ENCODE peak calls at places on chromosomes 16 and 17, in eight cellular contexts. One of them, this sample, is unnamed.

GRCh38 chr17:40561871-40562611 is 3.2 kb downstream of the CCR7 start:
- DNase-seq in SK-N-SH: no peak
- DNase-seq in BE2C: no peak
- DNase-seq in keratinocyte: no peak
- DNase-seq in lung: no peak
- DNase-seq in vagina: no peak
- DNase-seq in endothelial cell of umbilical vein: no peak
- DNase-seq in prostate gland: no peak
- DNase-seq in this sample: no peak

GRCh38 chr16:58459344-58460218 is 40.4 kb upstream of the NDRG4 start:
- DNase-seq in lung: no peak
- DNase-seq in endothelial cell of umbilical vein: peak; percentile 87
- DNase-seq in SK-N-SH: no peak
- DNase-seq in prostate gland: no peak
- DNase-seq in vagina: no peak
- DNase-seq in BE2C: no peak
- DNase-seq in keratinocyte: peak; percentile 63
- DNase-seq in this sample: peak; percentile 85

GRCh38 chr17:75146597-75146996 is 7.7 kb downstream of the JPT1 start:
- DNase-seq in endothelial cell of umbilical vein: no peak
- DNase-seq in prostate gland: no peak
- DNase-seq in lung: no peak
- DNase-seq in keratinocyte: no peak
- DNase-seq in BE2C: no peak
- DNase-seq in SK-N-SH: no peak
- DNase-seq in vagina: no peak
- DNase-seq in this sample: no peak

GRCh38 chr16:70418274-70418992 is 20.5 kb downstream of the ST3GAL2 start:
- DNase-seq in lung: no peak
- DNase-seq in prostate gland: no peak
- DNase-seq in vagina: no peak
- DNase-seq in BE2C: no peak
- DNase-seq in endothelial cell of umbilical vein: no peak
- DNase-seq in SK-N-SH: no peak
- DNase-seq in keratinocyte: no peak
- DNase-seq in this sample: no peak

GRCh38 chr17:35291802-35292201 is 48.9 kb downstream of the SLFN5 start:
- DNase-seq in endothelial cell of umbilical vein: no peak
- DNase-seq in keratinocyte: no peak
- DNase-seq in vagina: no peak
- DNase-seq in lung: no peak
- DNase-seq in SK-N-SH: no peak
- DNase-seq in BE2C: no peak
- DNase-seq in prostate gland: no peak
- DNase-seq in this sample: no peak

GRCh38 chr16:88634994-88635670 is 3.2 kb upstream of the IL17C start:
- DNase-seq in endothelial cell of umbilical vein: no peak
- DNase-seq in prostate gland: no peak
- DNase-seq in keratinocyte: no peak
- DNase-seq in vagina: no peak
- DNase-seq in lung: no peak
- DNase-seq in BE2C: no peak
- DNase-seq in SK-N-SH: no peak
- DNase-seq in this sample: no peak

GRCh38 chr16:1619976-1620375 is 7.8 kb downstream of the CRAMP1 start:
- DNase-seq in BE2C: no peak
- DNase-seq in endothelial cell of umbilical vein: no peak
- DNase-seq in prostate gland: no peak
- DNase-seq in SK-N-SH: no peak
- DNase-seq in keratinocyte: no peak
- DNase-seq in lung: no peak
- DNase-seq in vagina: no peak
- DNase-seq in this sample: no peak

GRCh38 chr16:67357561-67357960 is 30.9 kb downstream of the LRRC36 start:
- DNase-seq in keratinocyte: no peak
- DNase-seq in lung: peak; percentile 30
- DNase-seq in vagina: no peak
- DNase-seq in BE2C: no peak
- DNase-seq in endothelial cell of umbilical vein: no peak
- DNase-seq in SK-N-SH: no peak
- DNase-seq in prostate gland: no peak
- DNase-seq in this sample: no peak

GRCh38 chr17:21285164-21286065 is 904 bp downstream of the MAP2K3 start:
- DNase-seq in lung: no peak
- DNase-seq in BE2C: no peak
- DNase-seq in vagina: peak; percentile 91
- DNase-seq in keratinocyte: no peak
- DNase-seq in SK-N-SH: peak; percentile 33
- DNase-seq in prostate gland: no peak
- DNase-seq in endothelial cell of umbilical vein: peak; percentile 54
- DNase-seq in this sample: no peak

GRCh38 chr16:49857423-49858181 is 1.7 kb upstream of the ZNF423 start:
- DNase-seq in vagina: no peak
- DNase-seq in lung: peak; percentile 41
- DNase-seq in keratinocyte: no peak
- DNase-seq in BE2C: peak; percentile 68
- DNase-seq in prostate gland: no peak
- DNase-seq in endothelial cell of umbilical vein: peak; percentile 40
- DNase-seq in SK-N-SH: peak; percentile 86
- DNase-seq in this sample: no peak

GRCh38 chr17:27264068-27264812 is 29.7 kb upstream of the WSB1 start:
- DNase-seq in prostate gland: no peak
- DNase-seq in SK-N-SH: no peak
- DNase-seq in BE2C: no peak
- DNase-seq in keratinocyte: no peak
- DNase-seq in vagina: no peak
- DNase-seq in endothelial cell of umbilical vein: no peak
- DNase-seq in lung: no peak
- DNase-seq in this sample: no peak

GRCh38 chr17:76398523-76399174 is 14.2 kb downstream of the SPHK1 start:
- DNase-seq in endothelial cell of umbilical vein: no peak
- DNase-seq in SK-N-SH: no peak
- DNase-seq in BE2C: no peak
- DNase-seq in lung: no peak
- DNase-seq in keratinocyte: no peak
- DNase-seq in vagina: no peak
- DNase-seq in prostate gland: no peak
- DNase-seq in this sample: no peak

GRCh38 chr17:29376667-29377268 is 13.4 kb upstream of the TAOK1 start:
- DNase-seq in prostate gland: no peak
- DNase-seq in keratinocyte: no peak
- DNase-seq in SK-N-SH: no peak
- DNase-seq in vagina: no peak
- DNase-seq in lung: no peak
- DNase-seq in BE2C: peak; percentile 24
- DNase-seq in endothelial cell of umbilical vein: no peak
- DNase-seq in this sample: no peak

GRCh38 chr16:70331588-70332358 is 14.9 kb upstream of the DDX19A start:
- DNase-seq in SK-N-SH: no peak
- DNase-seq in prostate gland: no peak
- DNase-seq in endothelial cell of umbilical vein: no peak
- DNase-seq in keratinocyte: no peak
- DNase-seq in lung: no peak
- DNase-seq in BE2C: peak; percentile 38
- DNase-seq in vagina: no peak
- DNase-seq in this sample: no peak

GRCh38 chr17:2067559-2067958 is 12.7 kb downstream of the HIC1 start:
- DNase-seq in BE2C: no peak
- DNase-seq in prostate gland: no peak
- DNase-seq in keratinocyte: no peak
- DNase-seq in lung: no peak
- DNase-seq in SK-N-SH: no peak
- DNase-seq in endothelial cell of umbilical vein: peak; percentile 84
- DNase-seq in vagina: no peak
- DNase-seq in this sample: no peak

GRCh38 chr17:1013729-1014090 is 16.8 kb downstream of the TIMM22 start:
- DNase-seq in SK-N-SH: no peak
- DNase-seq in prostate gland: no peak
- DNase-seq in BE2C: no peak
- DNase-seq in keratinocyte: no peak
- DNase-seq in lung: no peak
- DNase-seq in vagina: no peak
- DNase-seq in endothelial cell of umbilical vein: no peak
- DNase-seq in this sample: no peak

GRCh38 chr17:3924421-3925350 is 8.4 kb upstream of the P2RX1 start:
- DNase-seq in endothelial cell of umbilical vein: no peak
- DNase-seq in lung: no peak
- DNase-seq in BE2C: no peak
- DNase-seq in vagina: no peak
- DNase-seq in prostate gland: no peak
- DNase-seq in SK-N-SH: peak; percentile 59
- DNase-seq in keratinocyte: no peak
- DNase-seq in this sample: no peak
- H3K4me1 ChIP-seq in endothelial cell of umbilical vein: no peaks in the 10 kb centered on the region
- H3K4me1 ChIP-seq in lung: no peaks in the 10 kb centered on the region
- H3K4me1 ChIP-seq in BE2C: no peaks in the 10 kb centered on the region
- H3K4me1 ChIP-seq in vagina: no peaks in the 10 kb centered on the region
- H3K4me1 ChIP-seq in prostate gland: no peaks in the 10 kb centered on the region
- H3K4me1 ChIP-seq in SK-N-SH: peaks cover 12% of the 10 kb centered on the region
- H3K4me1 ChIP-seq in keratinocyte: no peaks in the 10 kb centered on the region
- H3K4me1 ChIP-seq in this sample: no peaks in the 10 kb centered on the region

GRCh38 chr17:77874303-77875050 is 84.0 kb upstream of the TNRC6C start:
- DNase-seq in keratinocyte: no peak
- DNase-seq in BE2C: no peak
- DNase-seq in prostate gland: no peak
- DNase-seq in lung: no peak
- DNase-seq in SK-N-SH: no peak
- DNase-seq in vagina: no peak
- DNase-seq in endothelial cell of umbilical vein: no peak
- DNase-seq in this sample: no peak
- TF ChIP-seq CTCF in keratinocyte: no peak
- TF ChIP-seq CTCF in BE2C: no peak
- TF ChIP-seq CTCF in prostate gland: no peak
- TF ChIP-seq CTCF in lung: no peak
- TF ChIP-seq CTCF in SK-N-SH: no peak
- TF ChIP-seq CTCF in vagina: no peak
- TF ChIP-seq CTCF in endothelial cell of umbilical vein: no peak
- TF ChIP-seq CTCF in this sample: no peak

DNA sequence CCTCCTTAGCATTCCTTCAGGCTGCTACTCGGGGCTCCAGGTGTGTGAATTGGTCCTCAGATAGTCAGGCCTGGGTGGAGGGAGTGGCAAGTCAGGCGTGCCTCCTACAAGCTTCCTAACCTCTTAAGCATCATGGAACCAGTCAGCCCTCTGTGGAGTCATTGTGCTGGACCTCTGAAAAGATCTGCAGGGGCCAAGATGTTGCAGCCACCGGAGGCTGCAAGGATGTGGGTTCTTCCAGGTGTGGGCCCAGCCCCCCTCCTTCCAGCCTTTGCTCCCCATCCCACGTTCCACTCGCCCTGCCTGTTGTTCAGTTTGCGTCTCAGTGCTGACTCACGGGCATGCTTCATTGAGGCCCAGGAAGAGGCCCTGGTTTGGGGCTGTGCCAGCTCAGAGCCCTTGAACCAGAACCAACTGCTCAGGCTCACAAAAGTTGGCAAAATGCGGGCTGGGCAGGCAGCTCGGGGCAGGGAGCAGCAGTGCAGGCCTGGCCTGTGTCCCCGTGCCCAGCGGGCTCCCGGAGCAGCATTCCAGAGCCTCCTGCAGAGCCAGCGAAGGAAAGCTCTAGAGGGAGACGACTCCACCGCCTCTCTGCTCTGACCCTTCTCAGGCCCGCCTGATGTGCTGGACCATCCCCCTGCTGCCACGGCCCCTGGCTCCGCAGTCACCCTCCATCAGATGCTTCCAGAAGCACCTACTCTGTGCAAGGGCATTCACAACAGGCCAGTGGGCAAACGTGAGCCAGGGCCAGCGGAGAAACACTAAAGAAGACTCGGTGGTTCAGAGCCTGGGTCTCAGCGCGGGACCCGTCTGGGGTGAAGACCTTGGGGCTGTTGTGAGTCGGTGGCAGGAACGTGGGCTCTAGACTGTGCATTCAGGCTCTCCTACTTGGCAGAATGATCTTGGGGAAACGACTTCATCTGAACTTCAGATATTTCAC is 7.5 kb downstream of the LDHD start:
- DNase-seq in prostate gland: peak; percentile 79
- DNase-seq in vagina: peak; percentile 92
- DNase-seq in SK-N-SH: no peak
- DNase-seq in BE2C: peak; percentile 69
- DNase-seq in endothelial cell of umbilical vein: no peak
- DNase-seq in keratinocyte: peak; percentile 96
- DNase-seq in lung: peak; percentile 91
- DNase-seq in this sample: no peak
- H3K4me1 ChIP-seq in prostate gland: no peaks in the 10 kb centered on the region
- H3K4me1 ChIP-seq in vagina: peaks cover 74% of the 10 kb centered on the region
- H3K4me1 ChIP-seq in SK-N-SH: peaks cover 68% of the 10 kb centered on the region
- H3K4me1 ChIP-seq in BE2C: peaks cover 45% of the 10 kb centered on the region
- H3K4me1 ChIP-seq in endothelial cell of umbilical vein: peaks cover 19% of the 10 kb centered on the region
- H3K4me1 ChIP-seq in keratinocyte: peaks cover 38% of the 10 kb centered on the region
- H3K4me1 ChIP-seq in lung: no peaks in the 10 kb centered on the region
- H3K4me1 ChIP-seq in this sample: peaks cover 54% of the 10 kb centered on the region

DNA sequence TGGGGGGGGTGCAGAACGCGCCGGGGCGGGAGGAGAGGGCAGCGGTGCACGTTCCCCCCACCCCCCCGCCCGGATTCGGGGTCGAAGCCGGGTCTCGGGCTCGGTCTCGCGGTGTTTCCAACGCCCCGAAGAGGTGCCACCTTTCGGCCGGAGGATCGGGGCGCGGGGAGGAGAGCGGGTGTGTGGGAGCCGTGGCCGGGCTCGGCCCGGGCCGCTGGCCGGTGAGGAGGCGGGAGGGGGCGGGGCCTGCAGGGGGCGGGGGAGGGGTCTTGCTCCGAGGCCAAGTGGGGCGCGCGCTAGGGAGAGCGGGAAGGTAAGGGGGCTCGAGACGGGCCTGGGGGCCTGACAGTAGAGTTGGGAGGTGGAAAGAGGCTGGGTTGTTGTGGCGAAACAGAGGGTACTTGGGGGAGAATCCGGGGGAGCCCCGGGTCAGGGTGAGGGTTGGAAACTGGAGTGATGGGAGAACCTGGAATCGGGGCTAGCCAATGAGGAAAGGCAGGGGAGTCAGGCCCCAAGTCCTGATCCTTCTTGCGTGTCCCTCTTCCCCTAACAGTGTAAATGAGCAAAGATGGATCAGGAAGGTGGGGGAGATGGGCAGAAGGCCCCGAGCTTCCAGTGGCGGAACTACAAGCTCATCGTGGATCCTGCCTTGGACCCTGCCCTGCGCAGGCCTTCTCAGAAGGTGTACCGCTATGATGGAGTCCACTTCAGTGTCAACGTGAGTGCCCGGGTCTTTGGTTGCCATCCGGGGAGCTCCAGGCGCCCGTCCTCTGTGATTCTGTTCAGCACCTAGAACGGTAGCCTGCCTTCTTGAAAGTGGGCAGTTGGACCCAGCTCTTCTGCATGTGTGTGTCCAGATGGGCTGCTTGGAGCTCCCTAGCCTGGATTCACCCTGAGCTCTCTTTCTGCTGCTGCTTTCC is 870 bp downstream of the SETD1A start:
- DNase-seq in vagina: no peak
- DNase-seq in endothelial cell of umbilical vein: peak; percentile 34
- DNase-seq in prostate gland: no peak
- DNase-seq in BE2C: peak; percentile 70
- DNase-seq in lung: peak; percentile 52
- DNase-seq in SK-N-SH: peak; percentile 93
- DNase-seq in keratinocyte: no peak
- DNase-seq in this sample: no peak
- TF ChIP-seq CTCF in vagina: no peak
- TF ChIP-seq CTCF in endothelial cell of umbilical vein: no peak
- TF ChIP-seq CTCF in prostate gland: no peak
- TF ChIP-seq CTCF in BE2C: no peak
- TF ChIP-seq CTCF in lung: no peak
- TF ChIP-seq CTCF in SK-N-SH: no peak
- TF ChIP-seq CTCF in keratinocyte: no peak
- TF ChIP-seq CTCF in this sample: no peak

This sample was measured in Panc1.